ENCODE peak calls at places on chromosomes 4 and X, in ten cellular contexts. D is foreskin fibroblast, X is psoas muscle, C is GM23338, J is mammary epithelial cell, A is pancreas, P is uterus, L is K562, T is choroid plexus epithelial cell, Q is OCI-LY7. S is an unnamed sample.

GRCh38 chrX:150897371-150898319 is 823 bp downstream of the CD99L2 start:
- DNase-seq in Q (peak; percentile 58), C (peak; percentile 57), P (no peak), J (peak; percentile 27), A (no peak), D (peak; percentile 30), X (peak; percentile 60), T (peak; percentile 32), L (no peak), S (no peak)

GRCh38 chr4:84413954-84414353 is 85.1 kb downstream of the NKX6-1 start:
- DNase-seq in C (no peak), L (no peak), D (no peak), T (no peak), X (no peak), Q (no peak), A (no peak), P (no peak), J (no peak), S (no peak)

GRCh38 chrX:70755850-70756249 is 152.7 kb downstream of the TEX11 start:
- DNase-seq in T (no peak), L (no peak), D (no peak), C (peak; percentile 62), Q (no peak), X (no peak), P (no peak), J (no peak), A (peak; percentile 28), S (no peak)

GRCh38 chr4:114267976-114268375 is 288.5 kb upstream of the ARSJ start:
- DNase-seq in D (peak; percentile 68), C (no peak), A (no peak), L (no peak), J (no peak), T (peak; percentile 71), P (no peak), Q (no peak), X (no peak), S (no peak)

GRCh38 chr4:75745192-75745591 is 20.8 kb downstream of the USO1 start:
- DNase-seq in P (no peak), L (peak; percentile 15), J (peak; percentile 88), X (no peak), Q (no peak), T (peak; percentile 83), C (no peak), A (no peak), D (peak; percentile 60), S (no peak)

GRCh38 chrX:118872102-118872566 is 48.5 kb downstream of the ZCCHC12 start:
- DNase-seq in C (no peak), X (no peak), A (no peak), T (no peak), J (peak; percentile 31), D (peak; percentile 2), L (no peak), P (no peak), Q (no peak), S (no peak)

GRCh38 chr4:24850669-24851068 is 55.3 kb downstream of the SOD3 start:
- DNase-seq in D (peak; percentile 90), L (no peak), A (no peak), J (peak; percentile 67), P (peak; percentile 71), T (peak; percentile 85), X (no peak), Q (no peak), C (no peak), S (no peak)

GRCh38 chrX:133587818-133588217 is 172.5 kb upstream of the GPC4 start:
- DNase-seq in J (no peak), X (no peak), D (no peak), A (no peak), T (no peak), Q (no peak), P (no peak), C (no peak), L (no peak), S (no peak)

DNA sequence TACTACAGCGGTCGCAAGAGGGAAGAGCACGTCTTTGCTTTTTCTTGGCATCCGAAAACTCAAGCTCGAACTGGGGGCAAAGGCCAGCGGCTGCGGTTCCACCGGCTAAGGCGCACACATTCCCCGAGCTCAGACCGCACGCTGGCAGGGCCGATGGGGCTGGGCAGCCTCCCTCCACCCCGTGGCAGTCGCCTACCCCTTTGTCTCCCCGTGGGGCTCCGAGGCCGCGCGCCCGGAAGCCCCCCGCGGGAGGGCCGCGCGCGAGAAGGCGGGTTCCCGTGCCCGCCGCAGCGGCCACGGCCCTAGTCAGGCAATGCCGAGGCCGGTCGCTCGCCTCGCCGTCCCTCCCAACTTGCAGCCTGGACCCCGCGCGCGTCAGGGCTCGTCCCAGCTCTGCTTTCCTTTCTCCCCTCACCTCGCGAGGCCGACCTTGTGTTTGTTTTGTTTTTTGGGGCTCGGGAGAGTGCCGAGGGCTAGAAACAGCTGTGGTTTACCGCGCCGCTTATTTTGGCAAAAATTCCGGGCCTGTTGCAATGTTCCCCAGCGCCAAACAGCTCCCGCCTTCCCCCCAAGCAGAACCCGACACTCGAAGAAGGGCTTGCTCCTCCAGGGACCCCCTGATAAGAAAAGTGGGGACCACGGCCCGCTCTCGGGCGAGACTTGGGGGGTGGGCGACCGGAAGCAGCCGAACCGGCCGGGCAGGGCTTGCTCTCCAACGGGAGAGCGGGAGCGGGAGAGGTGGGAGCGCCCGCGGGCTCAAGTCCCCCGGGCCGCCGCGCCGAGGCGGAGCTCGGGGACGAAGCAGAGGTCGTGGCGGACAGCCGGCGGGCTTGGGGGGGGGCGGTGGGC is 553 bp upstream of the N4BP2 start:
- DNase-seq in X (peak; percentile 85), Q (peak; percentile 78), J (peak; percentile 70), T (peak; percentile 95), D (peak; percentile 93), A (peak; percentile 86), C (peak; percentile 81), P (peak; percentile 75), L (peak; percentile 68), S (peak; percentile 49)
- TF ChIP-seq CTCF in X (no peak), Q (no peak), J (no peak), T (peak; percentile 31), D (no peak), A (no peak), C (no peak), P (no peak), L (no peak), S (no peak)

DNA sequence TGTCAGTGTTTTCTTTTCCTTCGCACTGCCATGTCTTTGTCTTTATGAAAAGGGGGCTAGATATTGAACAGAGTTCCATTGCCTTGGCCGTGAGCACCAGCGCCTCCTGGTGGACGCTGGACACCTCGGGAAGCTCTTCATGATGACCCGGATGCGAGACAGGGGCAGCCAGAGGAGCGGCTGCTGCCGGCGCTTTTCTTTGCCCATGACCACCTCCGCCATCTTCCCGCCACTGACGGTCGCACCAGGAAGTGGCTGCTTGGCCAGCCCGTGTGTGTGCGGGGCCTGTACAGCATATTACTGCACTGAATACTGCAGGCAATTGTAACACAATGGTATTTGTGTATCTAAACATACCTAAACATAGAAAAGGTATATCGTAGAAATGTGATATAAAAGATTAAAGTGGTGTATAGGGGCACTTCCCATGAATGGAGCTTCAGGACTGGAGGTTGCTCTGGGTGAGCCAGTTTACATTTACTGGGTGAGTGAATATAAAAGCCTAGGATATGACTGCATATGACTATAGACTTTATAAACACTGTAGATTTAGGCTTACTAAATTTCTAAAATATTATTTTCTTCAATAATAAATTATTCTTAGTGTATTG is 15.8 kb upstream of the GRIA2 start:
- DNase-seq in C (peak; percentile 76), Q (no peak), A (peak; percentile 55), J (no peak), D (peak; percentile 3), X (no peak), P (no peak), L (peak; percentile 39), T (peak; percentile 19), S (no peak)
- TF ChIP-seq CTCF in C (peak; percentile 91), Q (peak; percentile 57), A (peak; percentile 44), J (peak; percentile 58), D (peak; percentile 30), X (peak; percentile 22), P (peak; percentile 10), L (peak; percentile 33), T (peak; percentile 57), S (peak; percentile 82)

GRCh38 chrX:11667286-11667685 is 1.6 kb upstream of the ARHGAP6 start:
- DNase-seq in J (no peak), P (no peak), C (no peak), D (no peak), A (no peak), L (no peak), T (no peak), Q (no peak), X (no peak), S (no peak)

GRCh38 chrX:11666180-11666579 is 460 bp upstream of the ARHGAP6 start:
- DNase-seq in A (peak; percentile 24), L (no peak), J (no peak), P (peak; percentile 40), X (peak; percentile 54), C (peak; percentile 44), T (no peak), Q (no peak), D (peak; percentile 59), S (no peak)

GRCh38 chrX:11664211-11664888 is 1.4 kb downstream of the ARHGAP6 start:
- DNase-seq in Q (no peak), A (peak; percentile 65), P (peak; percentile 26), X (peak; percentile 55), J (no peak), L (no peak), T (peak; percentile 32), C (peak; percentile 16), D (peak; percentile 40), S (no peak)

GRCh38 chrX:11665144-11666040 is at the start of gene ARHGAP6:
- DNase-seq in Q (no peak), A (peak; percentile 50), C (peak; percentile 62), X (peak; percentile 82), L (no peak), P (peak; percentile 68), T (peak; percentile 53), J (peak; percentile 39), D (peak; percentile 86), S (no peak)

DNA sequence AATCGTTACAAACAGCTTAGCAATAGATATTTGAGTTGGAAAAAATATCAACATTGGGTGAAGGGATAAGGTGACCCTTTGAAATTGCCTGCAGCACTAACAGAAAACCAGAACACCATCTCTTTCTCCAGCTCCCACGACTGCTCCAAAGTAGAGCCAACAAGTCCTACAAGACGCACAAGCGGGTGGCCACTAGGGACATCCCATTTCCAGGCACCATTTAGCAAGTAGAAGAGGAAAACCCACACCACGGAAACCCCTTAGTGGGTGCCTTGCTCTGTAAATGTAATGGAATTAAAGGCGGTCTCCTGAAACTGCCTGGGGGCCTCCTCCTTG is 1.9 kb downstream of the ARHGAP6 start:
- DNase-seq in X (no peak), Q (no peak), A (no peak), D (peak; percentile 43), C (peak; percentile 3), L (no peak), J (no peak), P (no peak), T (no peak), S (no peak)
- TF ChIP-seq CTCF in X (no peak), Q (no peak), A (no peak), D (no peak), C (peak; percentile 7), L (no peak), J (no peak), P (peak; percentile 25), T (no peak), S (no peak)

DNA sequence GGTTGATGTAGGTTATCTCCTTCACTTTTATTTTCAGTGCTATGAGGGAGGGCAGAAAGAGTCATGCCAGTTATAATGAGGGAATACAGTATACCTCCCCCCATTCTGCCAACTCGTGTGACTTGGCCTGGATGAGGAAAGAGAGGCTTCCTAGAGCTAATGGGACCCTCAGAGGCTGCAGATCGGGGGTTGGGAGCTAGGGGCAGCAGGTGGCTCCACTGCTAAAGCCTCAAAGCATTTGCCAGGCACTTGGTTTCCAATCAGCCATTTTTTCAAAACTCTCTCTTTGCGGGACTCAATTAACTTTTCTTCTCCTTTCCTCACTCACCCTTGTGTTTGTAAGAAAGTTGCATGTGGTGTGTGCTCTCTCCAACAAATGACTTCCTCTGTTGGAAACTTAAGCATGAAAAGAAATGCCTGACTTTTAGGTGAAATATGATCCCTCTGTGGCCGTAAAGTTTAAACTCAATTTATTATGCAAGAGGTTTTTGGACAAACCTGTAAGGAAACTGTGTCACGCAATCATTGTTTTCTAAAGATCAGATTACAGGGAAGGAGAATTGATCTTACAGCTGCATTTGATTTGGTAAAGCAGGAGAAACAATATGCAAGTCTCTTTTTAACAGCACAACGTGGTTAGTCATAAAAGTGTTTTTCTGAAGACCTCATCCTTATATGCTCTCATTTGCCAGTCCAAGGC is 7.0 kb downstream of the SFRP2 start:
- DNase-seq in T (peak; percentile 60), L (no peak), C (peak; percentile 55), X (no peak), P (no peak), J (no peak), Q (no peak), D (peak; percentile 92), A (no peak), S (no peak)
- TF ChIP-seq CTCF in T (peak; percentile 8), L (peak; percentile 27), C (peak; percentile 29), X (no peak), P (no peak), J (no peak), Q (no peak), D (no peak), A (no peak), S (no peak)